ENCODE peak calls at places on chromosomes 16 and 17, in five cellular contexts. One of them, this sample, is unnamed.

GRCh38 chr16:74100405-74101316 is 196.0 kb upstream of the PSMD7 start:
- DNase-seq in CD8-positive, alpha-beta T cell: no peak
- DNase-seq in left lung: no peak
- DNase-seq in mammary epithelial cell: no peak
- DNase-seq in IMR-90: no peak
- DNase-seq in this sample: no peak

GRCh38 chr17:76246080-76247066 is 6.1 kb upstream of the RNF157 start:
- DNase-seq in mammary epithelial cell: no peak
- DNase-seq in IMR-90: peak; percentile 53
- DNase-seq in left lung: no peak
- DNase-seq in CD8-positive, alpha-beta T cell: no peak
- DNase-seq in this sample: peak; percentile 56

GRCh38 chr16:86214326-86215232 is 295.7 kb upstream of the FOXF1 start:
- DNase-seq in left lung: no peak
- DNase-seq in CD8-positive, alpha-beta T cell: no peak
- DNase-seq in mammary epithelial cell: no peak
- DNase-seq in IMR-90: peak; percentile 43
- DNase-seq in this sample: no peak

GRCh38 chr17:31508310-31509094 is 117.0 kb downstream of the RAB11FIP4 start:
- DNase-seq in CD8-positive, alpha-beta T cell: peak; percentile 56
- DNase-seq in mammary epithelial cell: no peak
- DNase-seq in left lung: no peak
- DNase-seq in IMR-90: peak; percentile 8
- DNase-seq in this sample: no peak

GRCh38 chr17:30831257-30831656 is 509 bp upstream of the ATAD5 start:
- DNase-seq in mammary epithelial cell: no peak
- DNase-seq in IMR-90: peak; percentile 5
- DNase-seq in CD8-positive, alpha-beta T cell: no peak
- DNase-seq in left lung: no peak
- DNase-seq in this sample: no peak

GRCh38 chr17:9472094-9472493 is 103.5 kb downstream of the STX8 start:
- DNase-seq in left lung: no peak
- DNase-seq in CD8-positive, alpha-beta T cell: no peak
- DNase-seq in mammary epithelial cell: no peak
- DNase-seq in IMR-90: peak; percentile 16
- DNase-seq in this sample: no peak

GRCh38 chr17:35449371-35449931 is 885 bp upstream of the SLFN13 start:
- DNase-seq in IMR-90: no peak
- DNase-seq in mammary epithelial cell: no peak
- DNase-seq in CD8-positive, alpha-beta T cell: no peak
- DNase-seq in left lung: peak; percentile 49
- DNase-seq in this sample: peak; percentile 7

GRCh38 chr17:76048711-76049110 is 21.6 kb upstream of the EVPL start:
- DNase-seq in mammary epithelial cell: no peak
- DNase-seq in CD8-positive, alpha-beta T cell: no peak
- DNase-seq in left lung: no peak
- DNase-seq in IMR-90: peak; percentile 16
- DNase-seq in this sample: peak; percentile 14

GRCh38 chr16:30983898-30984610 is 953 bp upstream of the HSD3B7 start:
- DNase-seq in CD8-positive, alpha-beta T cell: no peak
- DNase-seq in left lung: no peak
- DNase-seq in IMR-90: no peak
- DNase-seq in mammary epithelial cell: no peak
- DNase-seq in this sample: no peak

GRCh38 chr16:50152386-50152806 is 710 bp upstream of the TENT4B start:
- DNase-seq in left lung: peak; percentile 53
- DNase-seq in mammary epithelial cell: peak; percentile 40
- DNase-seq in IMR-90: no peak
- DNase-seq in CD8-positive, alpha-beta T cell: peak; percentile 42
- DNase-seq in this sample: peak; percentile 47

GRCh38 chr17:80636356-80637285 is 92.0 kb downstream of the RPTOR start:
- DNase-seq in CD8-positive, alpha-beta T cell: no peak
- DNase-seq in mammary epithelial cell: no peak
- DNase-seq in left lung: no peak
- DNase-seq in IMR-90: no peak
- DNase-seq in this sample: no peak

GRCh38 chr17:58252141-58252540 is 13.8 kb downstream of the LPO start:
- DNase-seq in IMR-90: no peak
- DNase-seq in left lung: no peak
- DNase-seq in mammary epithelial cell: no peak
- DNase-seq in CD8-positive, alpha-beta T cell: no peak
- DNase-seq in this sample: no peak

GRCh38 chr16:46612121-46612520 is 9.1 kb downstream of the SHCBP1 start:
- DNase-seq in IMR-90: no peak
- DNase-seq in mammary epithelial cell: no peak
- DNase-seq in CD8-positive, alpha-beta T cell: no peak
- DNase-seq in left lung: no peak
- DNase-seq in this sample: no peak

GRCh38 chr17:83196088-83196765 is 116.8 kb downstream of the METRNL start:
- DNase-seq in mammary epithelial cell: no peak
- DNase-seq in left lung: peak; percentile 27
- DNase-seq in CD8-positive, alpha-beta T cell: no peak
- DNase-seq in IMR-90: peak; percentile 30
- DNase-seq in this sample: no peak

GRCh38 chr16:89009343-89010209 is 32.6 kb upstream of the CBFA2T3 start:
- DNase-seq in left lung: no peak
- DNase-seq in IMR-90: no peak
- DNase-seq in CD8-positive, alpha-beta T cell: no peak
- DNase-seq in mammary epithelial cell: no peak
- DNase-seq in this sample: peak; percentile 23

GRCh38 chr17:49216953-49217650 is 6.6 kb downstream of the ABI3 start:
- DNase-seq in IMR-90: no peak
- DNase-seq in mammary epithelial cell: no peak
- DNase-seq in left lung: peak; percentile 82
- DNase-seq in CD8-positive, alpha-beta T cell: no peak
- DNase-seq in this sample: peak; percentile 29

GRCh38 chr17:76529224-76529642 is 8.3 kb downstream of the CYGB start:
- DNase-seq in mammary epithelial cell: peak; percentile 75
- DNase-seq in CD8-positive, alpha-beta T cell: no peak
- DNase-seq in left lung: peak; percentile 83
- DNase-seq in IMR-90: peak; percentile 88
- DNase-seq in this sample: peak; percentile 98

GRCh38 chr16:85781685-85782370 is 17.5 kb downstream of the EMC8 start:
- DNase-seq in CD8-positive, alpha-beta T cell: no peak
- DNase-seq in mammary epithelial cell: no peak
- DNase-seq in left lung: peak; percentile 47
- DNase-seq in IMR-90: peak; percentile 66
- DNase-seq in this sample: no peak

GRCh38 chr17:12680407-12680897 is 14.8 kb downstream of the MYOCD start:
- DNase-seq in CD8-positive, alpha-beta T cell: no peak
- DNase-seq in left lung: no peak
- DNase-seq in IMR-90: peak; percentile 34
- DNase-seq in mammary epithelial cell: no peak
- DNase-seq in this sample: no peak

GRCh38 chr16:1403036-1403435 is 11.5 kb downstream of the UNKL start:
- DNase-seq in IMR-90: no peak
- DNase-seq in left lung: no peak
- DNase-seq in mammary epithelial cell: no peak
- DNase-seq in CD8-positive, alpha-beta T cell: no peak
- DNase-seq in this sample: no peak

GRCh38 chr16:1403733-1404132 is 10.8 kb downstream of the UNKL start:
- DNase-seq in left lung: no peak
- DNase-seq in mammary epithelial cell: no peak
- DNase-seq in IMR-90: no peak
- DNase-seq in CD8-positive, alpha-beta T cell: no peak
- DNase-seq in this sample: no peak

GRCh38 chr16:1398826-1399581 is 15.5 kb downstream of the UNKL start:
- DNase-seq in CD8-positive, alpha-beta T cell: no peak
- DNase-seq in left lung: no peak
- DNase-seq in IMR-90: no peak
- DNase-seq in mammary epithelial cell: no peak
- DNase-seq in this sample: no peak

GRCh38 chr16:1401758-1402154 is 12.7 kb downstream of the UNKL start:
- DNase-seq in CD8-positive, alpha-beta T cell: no peak
- DNase-seq in left lung: no peak
- DNase-seq in IMR-90: no peak
- DNase-seq in mammary epithelial cell: no peak
- DNase-seq in this sample: no peak

DNA sequence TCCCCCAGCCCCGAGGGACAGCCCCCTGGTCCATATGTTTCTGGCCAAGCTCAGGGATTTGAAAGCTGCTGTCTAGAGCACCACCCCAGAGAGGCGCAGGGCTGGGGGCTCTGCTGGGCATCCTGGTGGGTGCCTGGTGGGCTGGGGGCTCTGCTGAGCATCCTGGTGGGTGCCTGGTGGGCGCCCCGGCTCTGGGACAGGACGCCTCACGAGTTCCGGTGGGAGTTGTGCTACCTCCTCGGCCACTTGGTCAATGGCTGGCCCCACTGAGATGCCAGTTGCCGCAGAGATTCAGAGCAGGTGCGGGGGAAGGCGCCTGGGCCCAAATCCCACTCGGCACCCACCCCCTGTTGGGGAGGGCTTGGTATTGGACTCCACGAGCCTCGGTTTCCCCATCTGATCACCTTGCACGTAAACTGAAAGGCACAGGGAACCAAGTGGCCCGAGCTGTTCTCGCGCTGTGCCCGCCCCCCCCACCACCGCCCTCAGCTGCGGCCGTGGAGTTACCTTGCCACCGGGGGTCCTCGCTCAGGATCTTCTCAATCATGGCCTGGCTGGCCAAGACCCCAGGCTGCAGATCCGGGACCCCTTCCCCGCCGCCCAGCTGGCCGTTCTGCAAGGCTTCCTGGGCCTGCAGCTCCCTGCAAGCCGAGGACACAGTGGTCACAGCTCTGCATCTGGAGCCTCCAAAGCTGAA is 13.3 kb downstream of the UNKL start:
- DNase-seq in CD8-positive, alpha-beta T cell: no peak
- DNase-seq in mammary epithelial cell: no peak
- DNase-seq in left lung: no peak
- DNase-seq in IMR-90: no peak
- DNase-seq in this sample: no peak
- TF ChIP-seq CTCF in CD8-positive, alpha-beta T cell: no peak
- TF ChIP-seq CTCF in mammary epithelial cell: no peak
- TF ChIP-seq CTCF in left lung: no peak
- TF ChIP-seq CTCF in IMR-90: no peak
- TF ChIP-seq CTCF in this sample: no peak

GRCh38 chr17:38898291-38898679 is 27.1 kb upstream of the LASP1NB start:
- DNase-seq in left lung: no peak
- DNase-seq in mammary epithelial cell: no peak
- DNase-seq in CD8-positive, alpha-beta T cell: no peak
- DNase-seq in IMR-90: no peak
- DNase-seq in this sample: no peak
- H3K4me3 ChIP-seq in left lung: no peak overlapping the region
- H3K4me3 ChIP-seq in mammary epithelial cell: no peak overlapping the region
- H3K4me3 ChIP-seq in CD8-positive, alpha-beta T cell: peak overlapping the region; percentile 49
- H3K4me3 ChIP-seq in IMR-90: no peak overlapping the region
- H3K4me3 ChIP-seq in this sample: no peak overlapping the region

GRCh38 chr17:7932483-7932891 is 481 bp downstream of the CNTROB start:
- DNase-seq in mammary epithelial cell: peak; percentile 32
- DNase-seq in left lung: peak; percentile 45
- DNase-seq in CD8-positive, alpha-beta T cell: no peak
- DNase-seq in IMR-90: peak; percentile 21
- DNase-seq in this sample: peak; percentile 31

GRCh38 chr17:7931709-7932482 is at the start of the genes CNTROB and TRAPPC1:
- DNase-seq in left lung: peak; percentile 100
- DNase-seq in CD8-positive, alpha-beta T cell: peak; percentile 99
- DNase-seq in mammary epithelial cell: peak; percentile 99
- DNase-seq in IMR-90: peak; percentile 99
- DNase-seq in this sample: peak; percentile 99

GRCh38 chr17:7930841-7931631 is 710 bp downstream of the TRAPPC1 start:
- DNase-seq in mammary epithelial cell: no peak
- DNase-seq in left lung: no peak
- DNase-seq in IMR-90: no peak
- DNase-seq in CD8-positive, alpha-beta T cell: no peak
- DNase-seq in this sample: no peak

GRCh38 chr17:7935859-7936258 is 3.9 kb downstream of the CNTROB start:
- DNase-seq in IMR-90: no peak
- DNase-seq in mammary epithelial cell: no peak
- DNase-seq in CD8-positive, alpha-beta T cell: no peak
- DNase-seq in left lung: no peak
- DNase-seq in this sample: no peak

GRCh38 chr17:7932949-7933348 is 943 bp downstream of the CNTROB start:
- DNase-seq in mammary epithelial cell: peak; percentile 32
- DNase-seq in left lung: peak; percentile 63
- DNase-seq in IMR-90: peak; percentile 61
- DNase-seq in CD8-positive, alpha-beta T cell: no peak
- DNase-seq in this sample: peak; percentile 69
- TF ChIP-seq CTCF in mammary epithelial cell: peak; percentile 19
- TF ChIP-seq CTCF in left lung: no peak
- TF ChIP-seq CTCF in IMR-90: peak; percentile 35
- TF ChIP-seq CTCF in CD8-positive, alpha-beta T cell: no peak
- TF ChIP-seq CTCF in this sample: peak; percentile 33

GRCh38 chr17:51263001-51263400 is 2.7 kb downstream of the UTP18 start:
- DNase-seq in CD8-positive, alpha-beta T cell: no peak
- DNase-seq in IMR-90: peak; percentile 34
- DNase-seq in mammary epithelial cell: peak; percentile 42
- DNase-seq in left lung: no peak
- DNase-seq in this sample: peak; percentile 63
- H3K4me3 ChIP-seq in CD8-positive, alpha-beta T cell: no peak overlapping the region
- H3K4me3 ChIP-seq in IMR-90: no peak overlapping the region
- H3K4me3 ChIP-seq in mammary epithelial cell: no peak overlapping the region
- H3K4me3 ChIP-seq in left lung: no peak overlapping the region
- H3K4me3 ChIP-seq in this sample: no peak overlapping the region

DNA sequence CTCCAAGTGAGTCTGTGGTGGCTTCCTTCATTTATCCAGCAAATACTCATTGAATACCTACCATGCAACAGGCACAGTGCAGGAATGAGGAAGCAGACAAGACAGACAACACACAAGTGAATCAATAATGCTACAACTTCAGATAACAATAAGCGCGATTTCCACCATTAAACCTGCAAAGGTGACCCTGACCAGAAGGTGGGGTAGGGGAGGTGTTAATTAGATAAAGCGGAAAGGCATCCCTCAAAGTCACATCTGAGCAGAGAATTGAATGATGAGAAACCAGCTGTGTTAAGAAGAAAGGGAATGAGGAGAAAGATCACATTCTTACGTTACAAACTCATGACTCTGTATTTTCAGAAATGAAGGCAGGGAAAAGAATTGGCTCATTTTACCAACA is 26.3 kb downstream of the ZZEF1 start:
- DNase-seq in left lung: no peak
- DNase-seq in mammary epithelial cell: no peak
- DNase-seq in CD8-positive, alpha-beta T cell: no peak
- DNase-seq in IMR-90: no peak
- DNase-seq in this sample: no peak
- TF ChIP-seq CTCF in left lung: no peak
- TF ChIP-seq CTCF in mammary epithelial cell: no peak
- TF ChIP-seq CTCF in CD8-positive, alpha-beta T cell: no peak
- TF ChIP-seq CTCF in IMR-90: no peak
- TF ChIP-seq CTCF in this sample: no peak

DNA sequence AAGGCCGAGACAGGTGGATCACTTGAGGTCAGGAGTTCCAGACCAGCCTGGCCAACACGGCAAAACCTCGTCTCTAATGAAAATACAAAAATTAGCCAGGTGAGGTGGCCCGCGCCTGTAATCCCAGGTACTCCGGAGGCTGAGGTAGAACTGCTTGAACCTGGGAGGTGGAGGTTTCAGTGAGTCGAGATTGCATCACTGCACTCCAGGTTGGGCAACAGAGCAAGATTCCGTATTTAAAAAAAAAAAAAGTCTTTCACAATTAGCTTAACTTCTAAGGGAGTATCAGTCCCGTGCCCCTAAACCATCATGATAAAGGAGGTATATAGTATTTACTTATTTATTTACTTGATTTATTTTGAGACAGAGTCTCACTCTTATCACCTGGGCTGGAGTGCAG is 3.4 kb upstream of the MEFV start:
- DNase-seq in mammary epithelial cell: no peak
- DNase-seq in IMR-90: no peak
- DNase-seq in left lung: no peak
- DNase-seq in CD8-positive, alpha-beta T cell: no peak
- DNase-seq in this sample: no peak
- H3K4me3 ChIP-seq in mammary epithelial cell: no peak overlapping the region
- H3K4me3 ChIP-seq in IMR-90: no peak overlapping the region
- H3K4me3 ChIP-seq in left lung: no peak overlapping the region
- H3K4me3 ChIP-seq in CD8-positive, alpha-beta T cell: no peak overlapping the region
- H3K4me3 ChIP-seq in this sample: no peak overlapping the region

GRCh38 chr17:29036584-29036983 is 6.4 kb upstream of the PIPOX start:
- DNase-seq in CD8-positive, alpha-beta T cell: no peak
- DNase-seq in mammary epithelial cell: no peak
- DNase-seq in IMR-90: no peak
- DNase-seq in left lung: no peak
- DNase-seq in this sample: no peak
- TF ChIP-seq CTCF in CD8-positive, alpha-beta T cell: no peak
- TF ChIP-seq CTCF in mammary epithelial cell: no peak
- TF ChIP-seq CTCF in IMR-90: no peak
- TF ChIP-seq CTCF in left lung: no peak
- TF ChIP-seq CTCF in this sample: no peak